ENCODE peak calls at places on chromosomes 7 and 10, in six cellular contexts. C is tibial nerve, G is right lobe of liver, L is colonic mucosa, T is foreskin fibroblast, S is upper lobe of right lung. N is an unnamed sample.

GRCh38 chr7:27105161-27106122 is 3.0 kb upstream of the HOXA2 start:
- DNase-seq in C (no peak), G (no peak), L (no peak), T (no peak), S (no peak), N (no peak)

GRCh38 chr10:91689731-91690168 is 56.9 kb upstream of the PPP1R3C start:
- DNase-seq in C (no peak), G (no peak), L (no peak), T (peak; percentile 41), S (no peak), N (peak; percentile 50)

GRCh38 chr7:98024075-98024474 is 34.1 kb upstream of the OCM2 start:
- DNase-seq in C (no peak), G (no peak), L (no peak), T (no peak), S (no peak), N (no peak)

GRCh38 chr7:2460641-2461040 is 15.6 kb downstream of the GRIFIN start:
- DNase-seq in C (no peak), G (no peak), L (no peak), T (no peak), S (no peak), N (no peak)

GRCh38 chr7:15720849-15721471 is 34.5 kb upstream of the MEOX2 start:
- DNase-seq in C (peak; percentile 56), G (peak; percentile 44), L (peak; percentile 43), T (peak; percentile 45), S (no peak), N (peak; percentile 68)

GRCh38 chr10:35909291-35909690 is 267.2 kb upstream of the FZD8 start:
- DNase-seq in C (no peak), G (no peak), L (no peak), T (no peak), S (no peak), N (no peak)

GRCh38 chr7:87216701-87217508 is 2.6 kb downstream of the TMEM243 start:
- DNase-seq in C (no peak), G (no peak), L (no peak), T (no peak), S (no peak), N (no peak)

GRCh38 chr7:52017802-52018679 is 701.4 kb upstream of the COBL start:
- DNase-seq in C (no peak), G (peak; percentile 51), L (peak; percentile 36), T (no peak), S (no peak), N (no peak)

GRCh38 chr7:1385086-1385808 is 74.0 kb downstream of the MICALL2 start:
- DNase-seq in C (no peak), G (no peak), L (no peak), T (no peak), S (no peak), N (no peak)

GRCh38 chr10:116910924-116911323 is 61.6 kb downstream of the ENO4 start:
- DNase-seq in C (no peak), G (no peak), L (no peak), T (no peak), S (no peak), N (no peak)

GRCh38 chr10:58266003-58266825 is 1.5 kb downstream of the IPMK start:
- DNase-seq in C (no peak), G (no peak), L (peak; percentile 42), T (peak; percentile 66), S (no peak), N (peak; percentile 78)

GRCh38 chr7:73985737-73986141 is 42.2 kb upstream of the ELN start:
- DNase-seq in C (no peak), G (no peak), L (no peak), T (no peak), S (no peak), N (no peak)

GRCh38 chr10:58462863-58463507 is 49.7 kb upstream of the BICC1 start:
- DNase-seq in C (no peak), G (no peak), L (no peak), T (no peak), S (no peak), N (no peak)

GRCh38 chr10:3476640-3477448 is 304.3 kb upstream of the PITRM1 start:
- DNase-seq in C (no peak), G (no peak), L (no peak), T (no peak), S (no peak), N (no peak)

GRCh38 chr7:65980478-65981250 is 1.3 kb downstream of the GUSB start:
- DNase-seq in C (no peak), G (peak; percentile 70), L (peak; percentile 50), T (peak; percentile 7), S (peak; percentile 86), N (no peak)

GRCh38 chr10:76150139-76150885 is 718.9 kb downstream of the LRMDA start:
- DNase-seq in C (no peak), G (no peak), L (no peak), T (no peak), S (peak; percentile 70), N (peak; percentile 83)

GRCh38 chr7:117960351-117960750 is 87.1 kb upstream of the CTTNBP2 start:
- DNase-seq in C (no peak), G (no peak), L (no peak), T (no peak), S (no peak), N (no peak)

GRCh38 chr7:82592416-82592815 is 148.8 kb upstream of the CACNA2D1 start:
- DNase-seq in C (no peak), G (no peak), L (no peak), T (no peak), S (no peak), N (no peak)

GRCh38 chr7:2887816-2888215 is 43.7 kb upstream of the GNA12 start:
- DNase-seq in C (no peak), G (no peak), L (no peak), T (no peak), S (no peak), N (no peak)

GRCh38 chr7:83738436-83738835 is 89.5 kb upstream of the SEMA3E start:
- DNase-seq in C (no peak), G (no peak), L (no peak), T (no peak), S (no peak), N (no peak)

GRCh38 chr10:2681911-2682310 is 385.4 kb upstream of the PFKP start:
- DNase-seq in C (no peak), G (no peak), L (no peak), T (no peak), S (no peak), N (no peak)

GRCh38 chr7:149884541-149884940 is 10.8 kb downstream of the ATP6V0E2 start:
- DNase-seq in C (no peak), G (no peak), L (peak; percentile 14), T (no peak), S (no peak), N (no peak)

GRCh38 chr7:112423987-112424386 is 26.3 kb upstream of the IFRD1 start:
- DNase-seq in C (no peak), G (no peak), L (no peak), T (no peak), S (no peak), N (no peak)

GRCh38 chr7:100488333-100489095 is 4.8 kb downstream of the NYAP1 start:
- DNase-seq in C (no peak), G (no peak), L (no peak), T (no peak), S (no peak), N (no peak)

GRCh38 chr7:41052736-41053135 is 650.2 kb downstream of the INHBA start:
- DNase-seq in C (no peak), G (no peak), L (no peak), T (no peak), S (no peak), N (no peak)

GRCh38 chr7:41051525-41051924 is 651.4 kb downstream of the INHBA start:
- DNase-seq in C (no peak), G (no peak), L (no peak), T (no peak), S (no peak), N (no peak)

GRCh38 chr7:41053830-41054229 is 649.1 kb downstream of the INHBA start:
- DNase-seq in C (no peak), G (no peak), L (no peak), T (peak; percentile 40), S (no peak), N (no peak)

GRCh38 chr7:41048771-41049170 is 654.1 kb downstream of the INHBA start:
- DNase-seq in C (no peak), G (no peak), L (no peak), T (no peak), S (no peak), N (no peak)

GRCh38 chr7:41051062-41051461 is 651.8 kb downstream of the INHBA start:
- DNase-seq in C (no peak), G (no peak), L (no peak), T (no peak), S (no peak), N (no peak)
- TF ChIP-seq CTCF in C (no peak), G (no peak), L (no peak), T (no peak), S (no peak), N (no peak)

GRCh38 chr10:24574161-24574560 is 149.5 kb downstream of the ARHGAP21 start:
- DNase-seq in C (no peak), G (no peak), L (no peak), T (no peak), S (no peak), N (no peak)

GRCh38 chr10:24571870-24572450 is 151.7 kb downstream of the ARHGAP21 start:
- DNase-seq in C (no peak), G (no peak), L (no peak), T (no peak), S (peak; percentile 21), N (no peak)

GRCh38 chr10:24568042-24568441 is 155.6 kb downstream of the ARHGAP21 start:
- DNase-seq in C (no peak), G (no peak), L (no peak), T (no peak), S (no peak), N (no peak)

GRCh38 chr10:24570658-24571426 is 152.8 kb downstream of the ARHGAP21 start:
- DNase-seq in C (no peak), G (no peak), L (no peak), T (no peak), S (no peak), N (no peak)

GRCh38 chr10:24569828-24570657 is 153.6 kb downstream of the ARHGAP21 start:
- DNase-seq in C (no peak), G (no peak), L (no peak), T (no peak), S (peak; percentile 50), N (no peak)
- H3K4me3 ChIP-seq in C (no peak overlapping the region), G (no peak overlapping the region), L (no peak overlapping the region), T (no peak overlapping the region), S (no peak overlapping the region), N (no peak overlapping the region)

GRCh38 chr7:115749924-115750323 is 280.6 kb downstream of the TFEC start:
- DNase-seq in C (no peak), G (no peak), L (no peak), T (no peak), S (peak; percentile 79), N (no peak)
- TF ChIP-seq CTCF in C (no peak), G (no peak), L (no peak), T (no peak), S (no peak), N (no peak)

DNA sequence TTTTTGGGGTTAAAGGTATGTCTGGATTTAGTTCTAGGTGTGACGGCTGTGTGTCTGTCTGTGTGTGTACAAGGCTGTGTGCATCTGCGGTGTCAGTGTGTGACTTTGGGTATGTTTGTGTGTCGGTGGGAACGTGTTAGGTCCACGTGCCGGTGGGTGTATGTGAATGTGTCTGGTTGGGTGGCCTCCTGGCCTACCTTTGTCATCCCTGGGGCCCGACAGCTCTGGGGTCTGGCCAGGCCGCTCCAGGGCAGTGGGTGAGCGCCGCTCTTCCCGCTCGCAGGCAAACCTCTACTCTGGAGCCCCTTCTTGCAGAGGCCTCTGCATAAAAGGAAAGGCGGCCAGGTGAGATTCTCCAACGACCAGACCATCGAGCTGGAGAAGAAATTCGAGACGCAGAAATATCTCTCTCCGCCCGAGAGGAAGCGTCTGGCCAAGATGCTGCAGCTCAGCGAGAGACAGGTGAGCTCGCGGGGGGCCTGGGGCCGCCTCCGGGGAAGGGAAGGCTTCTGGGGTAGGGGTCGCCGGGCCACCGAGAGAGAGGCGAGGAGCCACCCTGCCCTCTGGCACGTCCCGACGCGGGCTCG is 2.4 kb downstream of the HHEX start:
- DNase-seq in C (no peak), G (peak; percentile 66), L (no peak), T (no peak), S (no peak), N (no peak)
- H3K4me3 ChIP-seq in C (peak overlapping the region; percentile 63), G (peak overlapping the region; percentile 82), L (peak overlapping the region; percentile 17), T (peak overlapping the region; percentile 36), S (peak overlapping the region; percentile 70), N (no peak overlapping the region)

N was measured in epithelial cell of esophagus.